ENCODE peak calls at places on chromosome 15, in seven cellular contexts. E is OCI-LY7; P is CD8-positive, alpha-beta memory T cell; O is sigmoid colon; F is thoracic aorta; J is CD8-positive, alpha-beta T cell; V is heart right ventricle. I is an unnamed sample.
A peak's percentile ranks its signal among the peaks of the same experiment; 100 is the strongest.

GRCh38 chr15:33907326-33907725 is 61.0 kb upstream of the CHRM5 start:
- DNase-seq in E (no peak), P (no peak), O (no peak), F (no peak), J (no peak), V (no peak), I (no peak)

GRCh38 chr15:69253156-69253555 is 45.6 kb upstream of the PAQR5 start:
- DNase-seq in E (no peak), P (no peak), O (no peak), F (no peak), J (no peak), V (peak; percentile 12), I (peak; percentile 30)

GRCh38 chr15:34855893-34856292 is 60.5 kb upstream of the ACTC1 start:
- DNase-seq in E (no peak), P (no peak), O (no peak), F (peak; percentile 18), J (no peak), V (no peak), I (no peak)

GRCh38 chr15:33859992-33860545 is 108.2 kb upstream of the CHRM5 start:
- DNase-seq in E (no peak), P (no peak), O (no peak), F (no peak), J (no peak), V (no peak), I (no peak)

GRCh38 chr15:31977812-31978662 is 52.3 kb upstream of the CHRNA7 start:
- DNase-seq in E (peak; percentile 50), P (peak; percentile 28), O (no peak), F (no peak), J (peak; percentile 57), V (peak; percentile 62), I (peak; percentile 86)

GRCh38 chr15:90814193-90814811 is 54.1 kb upstream of the FURIN start:
- DNase-seq in E (no peak), P (no peak), O (no peak), F (no peak), J (no peak), V (no peak), I (no peak)

GRCh38 chr15:48962662-48963523 is 826 bp downstream of the SHC4 start:
- DNase-seq in E (no peak), P (peak; percentile 11), O (peak; percentile 70), F (no peak), J (no peak), V (peak; percentile 31), I (peak; percentile 40)

GRCh38 chr15:43370310-43370974 is 401 bp downstream of the ZSCAN29 start:
- DNase-seq in E (no peak), P (peak; percentile 6), O (no peak), F (no peak), J (no peak), V (peak; percentile 20), I (peak; percentile 32)

GRCh38 chr15:36506733-36507356 is 72.6 kb upstream of the CDIN1 start:
- DNase-seq in E (no peak), P (no peak), O (no peak), F (no peak), J (no peak), V (no peak), I (no peak)

GRCh38 chr15:98794211-98794610 is 145.9 kb downstream of the IGF1R start:
- DNase-seq in E (no peak), P (no peak), O (no peak), F (no peak), J (no peak), V (no peak), I (no peak)

GRCh38 chr15:52760562-52760961 is 29.6 kb downstream of the ONECUT1 start:
- DNase-seq in E (no peak), P (no peak), O (no peak), F (no peak), J (no peak), V (no peak), I (no peak)

GRCh38 chr15:59018833-59019232 is 31.4 kb downstream of the RNF111 start:
- DNase-seq in E (no peak), P (no peak), O (no peak), F (no peak), J (no peak), V (no peak), I (no peak)

GRCh38 chr15:38275951-38276350 is 23.3 kb downstream of the SPRED1 start:
- DNase-seq in E (no peak), P (no peak), O (no peak), F (no peak), J (no peak), V (no peak), I (no peak)

GRCh38 chr15:86690566-86690965 is 610.9 kb downstream of the AGBL1 start:
- DNase-seq in E (no peak), P (no peak), O (no peak), F (no peak), J (no peak), V (no peak), I (no peak)

GRCh38 chr15:47862402-47862801 is 145.1 kb downstream of the SEMA6D start:
- DNase-seq in E (no peak), P (no peak), O (no peak), F (no peak), J (no peak), V (no peak), I (no peak)

GRCh38 chr15:47861186-47861585 is 143.9 kb downstream of the SEMA6D start:
- DNase-seq in E (no peak), P (no peak), O (no peak), F (no peak), J (no peak), V (no peak), I (no peak)

GRCh38 chr15:47856071-47856470 is 138.8 kb downstream of the SEMA6D start:
- DNase-seq in E (no peak), P (no peak), O (no peak), F (no peak), J (no peak), V (no peak), I (no peak)

DNA sequence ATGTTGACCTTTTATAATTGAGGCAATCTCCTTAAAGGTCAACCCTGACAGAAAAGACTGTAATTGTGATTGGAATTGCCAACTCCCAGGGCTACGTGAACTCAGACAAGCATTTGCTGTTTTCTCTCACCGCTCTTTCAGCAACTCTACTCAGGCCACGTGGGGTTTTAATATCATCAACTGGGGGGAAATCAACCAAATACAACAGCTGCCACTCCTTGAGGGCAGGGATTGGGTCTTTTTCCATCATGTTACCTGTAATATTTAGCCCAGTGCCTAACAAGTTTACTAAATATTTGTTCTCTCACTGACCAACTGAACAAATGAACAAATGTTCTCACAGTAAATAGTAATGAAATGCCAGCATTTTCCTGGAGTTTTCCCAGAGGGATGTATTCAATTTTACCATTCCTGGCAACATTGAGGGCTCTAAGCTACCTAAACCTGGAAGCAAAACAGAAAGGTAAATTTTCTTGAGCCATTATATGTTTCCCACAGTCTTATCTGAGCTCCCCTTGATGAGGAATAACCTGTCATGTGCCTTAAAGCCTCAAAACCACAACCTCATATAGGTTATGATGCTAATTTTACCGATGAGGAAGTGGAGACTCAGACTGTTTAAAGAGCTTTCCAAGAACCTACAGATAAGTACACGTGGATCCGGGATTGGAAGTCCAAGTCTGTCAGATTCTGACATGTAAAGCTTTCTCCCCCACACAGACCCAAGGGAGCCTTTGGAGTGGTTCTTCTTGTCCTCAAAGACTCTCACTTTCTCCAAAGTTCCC is 140.3 kb downstream of the SEMA6D start:
- DNase-seq in E (no peak), P (no peak), O (no peak), F (no peak), J (no peak), V (no peak), I (no peak)
- H3K9me3 ChIP-seq in E (no peaks in the 10 kb centered on the region), P (no peaks in the 10 kb centered on the region), O (no peaks in the 10 kb centered on the region), F (no peaks in the 10 kb centered on the region), J (no peaks in the 10 kb centered on the region), V (no peaks in the 10 kb centered on the region), I (no peaks in the 10 kb centered on the region)

DNA sequence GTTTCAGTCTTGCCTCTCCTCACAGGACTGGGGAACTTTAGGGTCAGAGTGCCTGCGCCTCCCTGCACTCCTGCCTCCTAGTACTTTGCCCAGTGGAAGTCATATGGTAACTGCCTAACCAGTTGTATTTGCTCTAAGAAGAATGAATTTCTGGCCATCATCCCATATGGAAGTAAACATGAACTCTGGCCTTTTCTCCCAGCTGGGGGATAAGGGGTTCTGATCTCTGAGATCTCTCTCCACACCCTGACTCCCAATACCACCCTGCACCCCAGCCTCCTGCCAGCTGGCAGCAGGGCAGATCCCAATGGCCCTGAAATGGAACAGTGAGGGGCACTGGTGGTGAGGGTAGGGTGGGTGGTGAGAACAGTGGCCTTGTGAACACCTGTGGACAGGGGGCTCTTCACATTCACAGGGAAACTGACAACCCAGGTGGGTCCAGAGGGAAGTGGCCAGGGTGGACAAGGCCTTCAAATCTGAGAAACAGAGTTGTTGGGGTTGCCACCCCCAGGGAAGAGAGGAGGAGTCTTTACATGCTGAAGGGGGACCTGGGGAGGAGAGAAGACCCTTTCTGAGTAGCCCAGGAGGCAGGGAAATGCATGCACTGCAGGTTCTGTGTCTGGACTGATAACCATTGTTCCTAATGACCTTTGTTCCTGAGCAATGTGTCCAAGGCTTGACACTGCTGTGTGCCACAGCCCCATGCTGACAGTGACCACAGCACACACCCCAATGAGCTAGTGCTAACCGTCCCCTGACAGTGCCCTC is 36.9 kb downstream of the RHCG start:
- DNase-seq in E (no peak), P (no peak), O (no peak), F (no peak), J (no peak), V (no peak), I (no peak)
- H3K4me1 ChIP-seq in E (peaks cover 4% of the 10 kb centered on the region), P (no peaks in the 10 kb centered on the region), O (no peaks in the 10 kb centered on the region), F (no peaks in the 10 kb centered on the region), J (no peaks in the 10 kb centered on the region), V (no peaks in the 10 kb centered on the region), I (peaks cover 3% of the 10 kb centered on the region)

GRCh38 chr15:25240461-25241021 is 198.3 kb downstream of the UBE3A start:
- DNase-seq in E (no peak), P (no peak), O (peak; percentile 58), F (no peak), J (no peak), V (peak; percentile 3), I (peak; percentile 3)
- H3K9me3 ChIP-seq in E (no peaks in the 10 kb centered on the region), P (no peaks in the 10 kb centered on the region), O (peaks cover 1% of the 10 kb centered on the region), F (no peaks in the 10 kb centered on the region), J (no peaks in the 10 kb centered on the region), V (no peaks in the 10 kb centered on the region), I (no peaks in the 10 kb centered on the region)

DNA sequence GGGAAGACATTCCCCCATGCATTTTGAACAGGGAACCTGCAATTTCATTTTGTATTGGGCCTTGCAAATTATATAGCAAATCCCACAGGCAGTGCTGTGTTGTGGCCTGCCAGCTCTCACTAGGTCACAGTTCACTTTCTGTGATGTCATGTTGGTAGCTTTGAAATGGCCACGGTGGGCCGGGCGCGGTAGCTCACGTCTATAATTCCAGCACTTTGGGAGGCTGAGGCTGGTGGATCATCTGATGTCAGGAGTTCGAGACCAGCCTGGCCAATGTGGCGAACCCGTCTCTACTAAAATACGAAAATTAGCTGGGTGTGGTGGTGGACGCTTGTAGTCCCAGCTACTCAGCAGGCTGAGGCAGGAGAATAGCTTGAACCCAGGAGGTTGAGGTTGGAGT is 26.9 kb upstream of the C15orf39 start:
- DNase-seq in E (no peak), P (no peak), O (no peak), F (no peak), J (no peak), V (no peak), I (no peak)
- H3K4me1 ChIP-seq in E (no peaks in the 10 kb centered on the region), P (no peaks in the 10 kb centered on the region), O (peaks cover 46% of the 10 kb centered on the region), F (peaks cover 47% of the 10 kb centered on the region), J (peaks cover 8% of the 10 kb centered on the region), V (peaks cover 13% of the 10 kb centered on the region), I (peaks cover 10% of the 10 kb centered on the region)

I was measured in BE2C.